ENCODE peak calls at places on chromosomes 4 and X, in ten cellular contexts. One of them, this sample, is unnamed.

GRCh38 chr4:53855886-53856260 is 208.5 kb downstream of the CHIC2 start:
- DNase-seq in mucosa of descending colon: no peak
- DNase-seq in A549: no peak
- DNase-seq in cardiac fibroblast: peak
- DNase-seq in heart left ventricle: peak
- DNase-seq in WERI-Rb-1: no peak
- DNase-seq in IMR-90: peak
- DNase-seq in endothelial cell: no peak
- DNase-seq in OCI-LY7: no peak
- DNase-seq in coronary artery: no peak
- DNase-seq in this sample: no peak

GRCh38 chr4:55173580-55173979 is 48.2 kb upstream of the KDR start:
- DNase-seq in mucosa of descending colon: no peak
- DNase-seq in A549: peak
- DNase-seq in cardiac fibroblast: peak
- DNase-seq in heart left ventricle: no peak
- DNase-seq in WERI-Rb-1: no peak
- DNase-seq in IMR-90: peak
- DNase-seq in endothelial cell: no peak
- DNase-seq in OCI-LY7: no peak
- DNase-seq in coronary artery: no peak
- DNase-seq in this sample: no peak

GRCh38 chrX:21770631-21771321 is 12.9 kb upstream of the SMPX start:
- DNase-seq in mucosa of descending colon: no peak
- DNase-seq in A549: peak
- DNase-seq in cardiac fibroblast: no peak
- DNase-seq in heart left ventricle: no peak
- DNase-seq in WERI-Rb-1: no peak
- DNase-seq in IMR-90: no peak
- DNase-seq in endothelial cell: no peak
- DNase-seq in OCI-LY7: no peak
- DNase-seq in coronary artery: no peak
- DNase-seq in this sample: no peak

GRCh38 chr4:146890301-146890700 is 55.4 kb downstream of the TTC29 start:
- DNase-seq in mucosa of descending colon: no peak
- DNase-seq in A549: no peak
- DNase-seq in cardiac fibroblast: no peak
- DNase-seq in heart left ventricle: no peak
- DNase-seq in WERI-Rb-1: no peak
- DNase-seq in IMR-90: no peak
- DNase-seq in endothelial cell: no peak
- DNase-seq in OCI-LY7: no peak
- DNase-seq in coronary artery: no peak
- DNase-seq in this sample: no peak

GRCh38 chr4:24655971-24656370 is 71.6 kb upstream of the DHX15 start:
- DNase-seq in mucosa of descending colon: no peak
- DNase-seq in A549: peak
- DNase-seq in cardiac fibroblast: no peak
- DNase-seq in heart left ventricle: no peak
- DNase-seq in WERI-Rb-1: no peak
- DNase-seq in IMR-90: no peak
- DNase-seq in endothelial cell: no peak
- DNase-seq in OCI-LY7: no peak
- DNase-seq in coronary artery: no peak
- DNase-seq in this sample: peak

GRCh38 chr4:20618729-20619128 is 81.5 kb upstream of the PACRGL start:
- DNase-seq in mucosa of descending colon: no peak
- DNase-seq in A549: no peak
- DNase-seq in cardiac fibroblast: no peak
- DNase-seq in heart left ventricle: no peak
- DNase-seq in WERI-Rb-1: no peak
- DNase-seq in IMR-90: no peak
- DNase-seq in endothelial cell: no peak
- DNase-seq in OCI-LY7: no peak
- DNase-seq in coronary artery: no peak
- DNase-seq in this sample: peak

GRCh38 chr4:151854731-151855130 is 93.9 kb upstream of the GATB start:
- DNase-seq in mucosa of descending colon: no peak
- DNase-seq in A549: no peak
- DNase-seq in cardiac fibroblast: peak
- DNase-seq in heart left ventricle: no peak
- DNase-seq in WERI-Rb-1: no peak
- DNase-seq in IMR-90: peak
- DNase-seq in endothelial cell: no peak
- DNase-seq in OCI-LY7: no peak
- DNase-seq in coronary artery: no peak
- DNase-seq in this sample: no peak

GRCh38 chr4:113077611-113078010 is 28.2 kb downstream of the ANK2 start:
- DNase-seq in mucosa of descending colon: no peak
- DNase-seq in A549: no peak
- DNase-seq in cardiac fibroblast: no peak
- DNase-seq in heart left ventricle: no peak
- DNase-seq in WERI-Rb-1: no peak
- DNase-seq in IMR-90: no peak
- DNase-seq in endothelial cell: no peak
- DNase-seq in OCI-LY7: no peak
- DNase-seq in coronary artery: no peak
- DNase-seq in this sample: no peak

GRCh38 chr4:139030614-139031235 is 15.1 kb downstream of the NOCT start:
- DNase-seq in mucosa of descending colon: no peak
- DNase-seq in A549: peak
- DNase-seq in cardiac fibroblast: peak
- DNase-seq in heart left ventricle: peak
- DNase-seq in WERI-Rb-1: peak
- DNase-seq in IMR-90: peak
- DNase-seq in endothelial cell: peak
- DNase-seq in OCI-LY7: peak
- DNase-seq in coronary artery: no peak
- DNase-seq in this sample: peak

GRCh38 chr4:3688018-3688998 is 77.9 kb upstream of the ADRA2C start:
- DNase-seq in mucosa of descending colon: no peak
- DNase-seq in A549: no peak
- DNase-seq in cardiac fibroblast: no peak
- DNase-seq in heart left ventricle: no peak
- DNase-seq in WERI-Rb-1: no peak
- DNase-seq in IMR-90: peak
- DNase-seq in endothelial cell: no peak
- DNase-seq in OCI-LY7: no peak
- DNase-seq in coronary artery: no peak
- DNase-seq in this sample: no peak

GRCh38 chrX:44003975-44004374 is 30.8 kb upstream of the NDP start:
- DNase-seq in mucosa of descending colon: no peak
- DNase-seq in A549: no peak
- DNase-seq in cardiac fibroblast: peak
- DNase-seq in heart left ventricle: no peak
- DNase-seq in WERI-Rb-1: no peak
- DNase-seq in IMR-90: peak
- DNase-seq in endothelial cell: no peak
- DNase-seq in OCI-LY7: no peak
- DNase-seq in coronary artery: no peak
- DNase-seq in this sample: no peak

GRCh38 chr4:112058433-112058832 is 86.8 kb upstream of the FAM241A start:
- DNase-seq in mucosa of descending colon: no peak
- DNase-seq in A549: no peak
- DNase-seq in cardiac fibroblast: peak
- DNase-seq in heart left ventricle: no peak
- DNase-seq in WERI-Rb-1: no peak
- DNase-seq in IMR-90: peak
- DNase-seq in endothelial cell: no peak
- DNase-seq in OCI-LY7: no peak
- DNase-seq in coronary artery: no peak
- DNase-seq in this sample: no peak
- TF ChIP-seq CTCF in mucosa of descending colon: no peak
- TF ChIP-seq CTCF in A549: no peak
- TF ChIP-seq CTCF in cardiac fibroblast: no peak
- TF ChIP-seq CTCF in heart left ventricle: no peak
- TF ChIP-seq CTCF in WERI-Rb-1: no peak
- TF ChIP-seq CTCF in IMR-90: no peak
- TF ChIP-seq CTCF in endothelial cell: no peak
- TF ChIP-seq CTCF in OCI-LY7: no peak
- TF ChIP-seq CTCF in coronary artery: no peak
- TF ChIP-seq CTCF in this sample: no peak

DNA sequence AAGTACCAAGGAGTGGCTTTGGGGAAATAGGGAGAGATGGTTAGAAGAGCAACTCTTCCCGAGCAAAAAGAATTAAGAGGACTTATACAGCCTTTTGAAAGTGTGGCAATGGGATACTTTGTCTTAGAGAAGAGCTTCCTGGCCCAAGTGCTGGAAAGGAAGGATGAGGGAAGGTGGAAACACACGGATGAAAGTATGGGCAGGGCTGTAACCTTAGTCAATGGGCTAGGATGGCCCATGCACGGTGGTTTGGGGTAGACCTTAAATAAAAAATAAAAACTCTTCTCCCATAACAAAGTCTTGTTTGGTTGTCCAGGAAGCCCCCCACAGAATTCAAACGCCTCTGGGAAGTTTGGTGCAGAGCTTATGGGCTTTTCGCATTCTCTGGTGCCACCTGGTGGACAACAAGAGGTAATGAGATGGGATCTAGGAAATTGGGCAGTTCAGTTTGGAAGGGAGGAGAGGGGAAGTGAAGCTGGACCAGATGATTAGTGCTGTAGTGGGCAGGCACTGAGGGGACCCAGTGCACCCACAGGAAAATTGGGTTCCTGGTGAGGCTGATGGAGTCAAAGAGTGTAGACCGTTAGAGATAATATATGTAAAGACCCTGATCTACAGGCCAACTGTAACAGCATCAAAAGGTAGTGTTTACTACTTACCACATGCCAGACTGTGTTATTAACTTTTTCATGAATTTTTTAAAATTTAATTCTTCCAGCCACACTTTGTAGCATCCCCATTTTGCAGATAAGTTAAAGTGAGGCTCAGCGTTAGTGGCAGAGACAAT is 13.8 kb upstream of the ENOX2 start:
- DNase-seq in mucosa of descending colon: no peak
- DNase-seq in A549: peak
- DNase-seq in cardiac fibroblast: peak
- DNase-seq in heart left ventricle: peak
- DNase-seq in WERI-Rb-1: peak
- DNase-seq in IMR-90: peak
- DNase-seq in endothelial cell: peak
- DNase-seq in OCI-LY7: peak
- DNase-seq in coronary artery: no peak
- DNase-seq in this sample: peak
- TF ChIP-seq CTCF in mucosa of descending colon: peak
- TF ChIP-seq CTCF in A549: peak
- TF ChIP-seq CTCF in cardiac fibroblast: peak
- TF ChIP-seq CTCF in heart left ventricle: peak
- TF ChIP-seq CTCF in WERI-Rb-1: peak
- TF ChIP-seq CTCF in IMR-90: peak
- TF ChIP-seq CTCF in endothelial cell: peak
- TF ChIP-seq CTCF in OCI-LY7: peak
- TF ChIP-seq CTCF in coronary artery: peak
- TF ChIP-seq CTCF in this sample: peak

DNA sequence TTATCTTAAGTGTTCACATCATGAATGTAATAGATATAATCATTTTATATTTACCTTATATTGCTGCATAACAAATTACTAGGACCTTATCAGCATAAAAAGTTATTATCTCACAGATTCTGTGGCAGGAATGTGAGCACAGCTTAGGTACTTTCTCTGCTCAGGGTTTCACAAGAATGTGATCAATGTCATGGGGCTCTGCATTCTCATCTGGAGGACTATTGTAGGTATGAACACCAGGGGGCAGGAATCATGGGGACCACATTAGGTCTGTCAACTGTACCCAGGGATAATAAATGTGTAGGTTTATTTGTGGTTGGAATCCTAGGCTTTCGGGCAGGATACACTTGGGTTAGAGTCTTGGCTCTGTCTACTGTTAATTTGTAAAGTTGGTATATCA is 519.2 kb downstream of the ARAP2 start:
- DNase-seq in mucosa of descending colon: no peak
- DNase-seq in A549: no peak
- DNase-seq in cardiac fibroblast: no peak
- DNase-seq in heart left ventricle: no peak
- DNase-seq in WERI-Rb-1: no peak
- DNase-seq in IMR-90: no peak
- DNase-seq in endothelial cell: no peak
- DNase-seq in OCI-LY7: peak
- DNase-seq in coronary artery: no peak
- DNase-seq in this sample: no peak
- TF ChIP-seq CTCF in mucosa of descending colon: no peak
- TF ChIP-seq CTCF in A549: no peak
- TF ChIP-seq CTCF in cardiac fibroblast: no peak
- TF ChIP-seq CTCF in heart left ventricle: no peak
- TF ChIP-seq CTCF in WERI-Rb-1: peak
- TF ChIP-seq CTCF in IMR-90: no peak
- TF ChIP-seq CTCF in endothelial cell: peak
- TF ChIP-seq CTCF in OCI-LY7: peak
- TF ChIP-seq CTCF in coronary artery: no peak
- TF ChIP-seq CTCF in this sample: peak

DNA sequence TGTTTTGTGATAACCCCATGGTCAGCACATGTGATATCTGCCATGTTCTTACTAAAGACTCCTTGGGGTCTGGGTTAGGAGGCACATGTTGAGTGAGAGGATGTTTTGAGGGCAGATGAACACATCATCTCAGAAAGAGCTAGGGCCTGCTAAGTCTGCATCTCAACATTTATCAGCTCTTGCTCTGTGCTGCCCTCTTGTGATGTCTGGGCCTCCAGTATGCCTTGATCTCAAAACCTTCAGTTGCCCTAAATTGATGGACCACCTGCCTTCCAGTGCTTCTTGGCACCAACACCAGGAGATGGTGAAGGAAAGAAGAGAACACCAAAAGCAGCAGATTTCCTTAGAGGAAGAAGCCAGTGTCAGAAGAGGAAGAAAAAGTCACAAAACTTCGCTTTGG is 22.5 kb downstream of the MID1 start:
- DNase-seq in mucosa of descending colon: no peak
- DNase-seq in A549: peak
- DNase-seq in cardiac fibroblast: peak
- DNase-seq in heart left ventricle: no peak
- DNase-seq in WERI-Rb-1: peak
- DNase-seq in IMR-90: peak
- DNase-seq in endothelial cell: peak
- DNase-seq in OCI-LY7: peak
- DNase-seq in coronary artery: no peak
- DNase-seq in this sample: no peak
- TF ChIP-seq CTCF in mucosa of descending colon: no peak
- TF ChIP-seq CTCF in A549: peak
- TF ChIP-seq CTCF in cardiac fibroblast: peak
- TF ChIP-seq CTCF in heart left ventricle: peak
- TF ChIP-seq CTCF in WERI-Rb-1: peak
- TF ChIP-seq CTCF in IMR-90: peak
- TF ChIP-seq CTCF in endothelial cell: no peak
- TF ChIP-seq CTCF in OCI-LY7: peak
- TF ChIP-seq CTCF in coronary artery: no peak
- TF ChIP-seq CTCF in this sample: no peak